ENCODE peak calls at places on chromosomes 13 and 19, in nine cellular contexts. U, E, S, W, O, Z, R, T and A are unnamed samples.

GRCh38 chr19:45929247-45929646 is 14.7 kb upstream of the NANOS2 start:
- DNase-seq in U (no peak), E (no peak), S (no peak), W (no peak), O (no peak), Z (no peak), R (no peak), T (no peak), A (no peak)

GRCh38 chr19:19643158-19644053 is at the start of gene GMIP:
- DNase-seq in U (peak; percentile 81), E (no peak), S (peak; percentile 29), W (peak; percentile 81), O (peak; percentile 30), Z (peak; percentile 91), R (peak; percentile 15), T (peak; percentile 39), A (peak; percentile 98)

GRCh38 chr19:14979136-14979497 is 547 bp downstream of the SLC1A6 start:
- DNase-seq in U (no peak), E (no peak), S (no peak), W (no peak), O (no peak), Z (no peak), R (no peak), T (no peak), A (no peak)

GRCh38 chr13:99605417-99606321 is 104.4 kb downstream of the TM9SF2 start:
- DNase-seq in U (peak; percentile 12), E (peak; percentile 17), S (no peak), W (peak; percentile 44), O (no peak), Z (no peak), R (no peak), T (peak; percentile 27), A (peak; percentile 61)

GRCh38 chr19:15913830-15914229 is 16.0 kb upstream of the CYP4F2 start:
- DNase-seq in U (no peak), E (no peak), S (no peak), W (no peak), O (no peak), Z (no peak), R (no peak), T (no peak), A (no peak)

GRCh38 chr19:41219924-41220567 is 1.0 kb downstream of the AXL start:
- DNase-seq in U (no peak), E (no peak), S (peak; percentile 67), W (peak; percentile 72), O (peak; percentile 25), Z (no peak), R (no peak), T (no peak), A (peak; percentile 63)

GRCh38 chr13:108816381-108816780 is 187.0 kb downstream of the MYO16 start:
- DNase-seq in U (no peak), E (no peak), S (no peak), W (no peak), O (no peak), Z (no peak), R (no peak), T (no peak), A (no peak)

GRCh38 chr13:76038920-76039716 is 403.0 kb downstream of the LMO7 start:
- DNase-seq in U (no peak), E (no peak), S (no peak), W (no peak), O (no peak), Z (no peak), R (no peak), T (no peak), A (no peak)

GRCh38 chr13:24652346-24652745 is 27.9 kb upstream of the ATP12A start:
- DNase-seq in U (no peak), E (no peak), S (no peak), W (no peak), O (no peak), Z (no peak), R (no peak), T (no peak), A (no peak)